ENCODE peak calls at places on chromosomes 13 and 19, in five cellular contexts. One of them, this sample, is unnamed.

GRCh38 chr13:51315658-51316057 is 23.8 kb upstream of the SERPINE3 start:
- DNase-seq in HS-5: no peak
- DNase-seq in left cardiac atrium: no peak
- DNase-seq in iPS-NIHi11: no peak
- DNase-seq in left kidney: peak
- DNase-seq in this sample: no peak

GRCh38 chr13:26051231-26052135 is at the start of gene SHISA2:
- DNase-seq in HS-5: no peak
- DNase-seq in left cardiac atrium: peak
- DNase-seq in iPS-NIHi11: peak
- DNase-seq in left kidney: peak
- DNase-seq in this sample: peak

GRCh38 chr19:35716735-35716984 is 1.1 kb upstream of the KMT2B start:
- DNase-seq in HS-5: no peak
- DNase-seq in left cardiac atrium: no peak
- DNase-seq in iPS-NIHi11: no peak
- DNase-seq in left kidney: no peak
- DNase-seq in this sample: peak

GRCh38 chr13:46555722-46556121 is 2.8 kb downstream of the LRCH1 start:
- DNase-seq in HS-5: no peak
- DNase-seq in left cardiac atrium: no peak
- DNase-seq in iPS-NIHi11: no peak
- DNase-seq in left kidney: no peak
- DNase-seq in this sample: no peak

GRCh38 chr19:48400018-48400742 is 6.7 kb downstream of the GRIN2D start:
- DNase-seq in HS-5: no peak
- DNase-seq in left cardiac atrium: peak
- DNase-seq in iPS-NIHi11: peak
- DNase-seq in left kidney: peak
- DNase-seq in this sample: peak

GRCh38 chr19:17777840-17778620 is 16.9 kb upstream of the B3GNT3 start:
- DNase-seq in HS-5: no peak
- DNase-seq in left cardiac atrium: peak
- DNase-seq in iPS-NIHi11: peak
- DNase-seq in left kidney: peak
- DNase-seq in this sample: peak

GRCh38 chr13:41610426-41610825 is 153.1 kb downstream of the RGCC start:
- DNase-seq in HS-5: peak
- DNase-seq in left cardiac atrium: peak
- DNase-seq in iPS-NIHi11: peak
- DNase-seq in left kidney: peak
- DNase-seq in this sample: no peak

GRCh38 chr13:33119886-33120543 is 103.8 kb downstream of the KL start:
- DNase-seq in HS-5: no peak
- DNase-seq in left cardiac atrium: no peak
- DNase-seq in iPS-NIHi11: no peak
- DNase-seq in left kidney: no peak
- DNase-seq in this sample: no peak